ENCODE peak calls at places on chromosomes 1 and 21, in four cellular contexts. M, L, Z and O are unnamed samples.

GRCh38 chr1:2526824-2527552 is 592 bp upstream of the PANK4 start:
- DNase-seq in L (peak), Z (no peak), M (peak), O (no peak)

GRCh38 chr1:231613419-231614349 is 12.9 kb upstream of the DISC1 start:
- DNase-seq in M (no peak), L (no peak), Z (no peak), O (no peak)

GRCh38 chr1:101964708-101965107 is 32.0 kb downstream of the OLFM3 start:
- DNase-seq in Z (no peak), L (no peak), M (no peak), O (no peak)

GRCh38 chr1:12546771-12547585 is 71.0 kb downstream of the DHRS3 start:
- DNase-seq in Z (no peak), M (no peak), L (no peak), O (no peak)

GRCh38 chr1:151510020-151510405 is 1.2 kb upstream of the CGN start:
- DNase-seq in Z (no peak), L (no peak), M (no peak), O (no peak)

GRCh38 chr1:222921951-222922350 is 107.1 kb downstream of the DISP1 start:
- DNase-seq in L (no peak), Z (no peak), M (no peak), O (no peak)

GRCh38 chr1:167120899-167121298 is 27.0 kb downstream of the STYXL2 start:
- DNase-seq in Z (no peak), L (no peak), M (no peak), O (no peak)

GRCh38 chr1:41481109-41481775 is 3.2 kb downstream of the EDN2 start:
- DNase-seq in Z (no peak), L (no peak), M (no peak), O (no peak)

GRCh38 chr21:26572668-26573381 is at the start of gene CYYR1:
- DNase-seq in Z (no peak), L (no peak), M (no peak), O (no peak)

GRCh38 chr21:15291621-15292266 is 226.9 kb upstream of the NRIP1 start:
- DNase-seq in Z (no peak), L (no peak), M (no peak), O (no peak)

GRCh38 chr1:17606826-17607440 is 67.4 kb downstream of the ARHGEF10L start:
- DNase-seq in Z (no peak), M (peak), L (peak), O (peak)

GRCh38 chr1:116988908-116989307 is 12.7 kb upstream of the CD101 start:
- DNase-seq in L (no peak), Z (no peak), M (no peak), O (no peak)

GRCh38 chr1:154350383-154350782 is 25.1 kb downstream of the ATP8B2 start:
- DNase-seq in M (no peak), Z (no peak), L (no peak), O (no peak)

GRCh38 chr1:6287431-6287886 is 26.6 kb upstream of the GPR153 start:
- DNase-seq in Z (no peak), M (peak), L (no peak), O (no peak)

GRCh38 chr1:58964880-58965279 is 181.0 kb upstream of the JUN start:
- DNase-seq in Z (no peak), M (no peak), L (peak), O (no peak)

GRCh38 chr21:45718413-45718812 is 74.9 kb downstream of the PCBP3 start:
- DNase-seq in Z (no peak), L (no peak), M (no peak), O (no peak)

GRCh38 chr1:38701088-38701487 is 158.5 kb downstream of the RRAGC start:
- DNase-seq in M (no peak), Z (no peak), L (no peak), O (no peak)

GRCh38 chr1:232574867-232575523 is 54.9 kb downstream of the SIPA1L2 start:
- DNase-seq in L (peak), M (no peak), Z (no peak), O (no peak)

GRCh38 chr1:34792424-34792823 is 375 bp upstream of the GJA4 start:
- DNase-seq in L (no peak), Z (no peak), M (no peak), O (no peak)

GRCh38 chr1:166062695-166063094 is 104.1 kb downstream of the FAM78B start:
- DNase-seq in Z (no peak), M (no peak), L (no peak), O (no peak)

GRCh38 chr1:154417338-154417608 is 12.1 kb downstream of the IL6R start:
- DNase-seq in M (no peak), L (no peak), Z (no peak), O (no peak)

GRCh38 chr1:59714966-59715365 is 99.8 kb upstream of the HOOK1 start:
- DNase-seq in M (peak), L (no peak), Z (no peak), O (no peak)

GRCh38 chr21:17231771-17232170 is 281.1 kb upstream of the CXADR start:
- DNase-seq in M (no peak), Z (no peak), L (no peak), O (no peak)

GRCh38 chr1:2921970-2922686 is 99.1 kb upstream of the ACTRT2 start:
- DNase-seq in L (no peak), M (no peak), Z (no peak), O (no peak)

GRCh38 chr1:18058522-18058921 is 49.1 kb upstream of the IGSF21 start:
- DNase-seq in Z (no peak), L (no peak), M (no peak), O (no peak)

GRCh38 chr1:54666333-54666732 is 24.7 kb downstream of the MROH7 start:
- DNase-seq in Z (no peak), L (no peak), M (no peak), O (no peak)

GRCh38 chr1:212450331-212450881 is 17.7 kb downstream of the NENF start:
- DNase-seq in M (no peak), L (no peak), Z (no peak), O (no peak)